ENCODE peak calls at places on chromosomes 5 and 9, in four cellular contexts. M, Q, A and Y are unnamed samples.

GRCh38 chr5:67998709-67999251 is 216.8 kb upstream of the PIK3R1 start:
- DNase-seq in A (peak), M (no peak), Q (peak), Y (peak)

GRCh38 chr9:75183293-75183692 is 95.0 kb downstream of the OSTF1 start:
- DNase-seq in Q (no peak), M (no peak), A (no peak), Y (no peak)

GRCh38 chr9:95923794-95924193 is 48.3 kb downstream of the ERCC6L2 start:
- DNase-seq in A (no peak), Q (no peak), M (no peak), Y (no peak)

GRCh38 chr9:10612649-10613398 is at the start of gene PTPRD:
- DNase-seq in M (peak), A (no peak), Q (peak), Y (peak)

GRCh38 chr5:5537426-5537825 is 114.9 kb downstream of the ICE1 start:
- DNase-seq in A (no peak), M (no peak), Q (no peak), Y (no peak)

GRCh38 chr9:3018691-3019230 is 174.9 kb upstream of the PUM3 start:
- DNase-seq in A (no peak), M (no peak), Q (no peak), Y (no peak)

GRCh38 chr5:108655750-108656450 is 91.8 kb upstream of the FER start:
- DNase-seq in Q (no peak), M (no peak), A (no peak), Y (no peak)

GRCh38 chr5:1366514-1366913 is 21.6 kb upstream of the CLPTM1L start:
- DNase-seq in A (no peak), Q (peak), M (no peak), Y (no peak)

GRCh38 chr5:139181835-139182452 is 16.2 kb downstream of the SIL1 start:
- DNase-seq in A (no peak), M (no peak), Q (no peak), Y (no peak)

GRCh38 chr9:123763910-123764588 is 165.9 kb downstream of the DENND1A start:
- DNase-seq in M (no peak), A (no peak), Q (no peak), Y (no peak)

GRCh38 chr5:87243161-87243877 is 24.4 kb upstream of the RASA1 start:
- DNase-seq in Q (no peak), M (no peak), A (no peak), Y (no peak)

GRCh38 chr9:18330736-18331335 is 143.1 kb upstream of the ADAMTSL1 start:
- DNase-seq in Q (no peak), M (no peak), A (no peak), Y (no peak)

GRCh38 chr9:36161187-36161586 is 8.0 kb upstream of the CCIN start:
- DNase-seq in Q (no peak), M (no peak), A (no peak), Y (no peak)

GRCh38 chr5:138936-139335 is 47.0 kb downstream of the PLEKHG4B start:
- DNase-seq in Q (no peak), M (no peak), A (no peak), Y (no peak)

GRCh38 chr9:21317956-21318923 is 13.1 kb upstream of the IFNA5 start:
- DNase-seq in Q (no peak), M (no peak), A (no peak), Y (no peak)

GRCh38 chr5:120803282-120803681 is 339.2 kb downstream of the PRR16 start:
- DNase-seq in M (no peak), Q (no peak), A (no peak), Y (no peak)

GRCh38 chr5:69485471-69485870 is 7.1 kb upstream of the OCLN start:
- DNase-seq in Q (no peak), M (no peak), A (no peak), Y (no peak)

GRCh38 chr5:113271753-113272454 is 162.9 kb downstream of the TSSK1B start:
- DNase-seq in M (no peak), Q (no peak), A (no peak), Y (no peak)

GRCh38 chr9:71812385-71812784 is 44.1 kb upstream of the CEMIP2 start:
- DNase-seq in A (peak), Q (no peak), M (peak), Y (no peak)

GRCh38 chr9:84697494-84698114 is 28.1 kb downstream of the NTRK2 start:
- DNase-seq in M (peak), A (peak), Q (peak), Y (peak)

GRCh38 chr9:72646061-72646460 is 124.7 kb downstream of the TMC1 start:
- DNase-seq in Q (no peak), M (no peak), A (no peak), Y (no peak)

GRCh38 chr9:114911167-114911821 is 19.1 kb downstream of the TNFSF8 start:
- DNase-seq in Q (no peak), M (no peak), A (no peak), Y (no peak)

GRCh38 chr5:111792659-111793058 is 35.7 kb upstream of the NREP start:
- DNase-seq in Q (no peak), M (no peak), A (no peak), Y (no peak)

GRCh38 chr9:83062011-83062652 is 810 bp downstream of the RASEF start:
- DNase-seq in M (no peak), A (peak), Q (no peak), Y (peak)

DNA sequence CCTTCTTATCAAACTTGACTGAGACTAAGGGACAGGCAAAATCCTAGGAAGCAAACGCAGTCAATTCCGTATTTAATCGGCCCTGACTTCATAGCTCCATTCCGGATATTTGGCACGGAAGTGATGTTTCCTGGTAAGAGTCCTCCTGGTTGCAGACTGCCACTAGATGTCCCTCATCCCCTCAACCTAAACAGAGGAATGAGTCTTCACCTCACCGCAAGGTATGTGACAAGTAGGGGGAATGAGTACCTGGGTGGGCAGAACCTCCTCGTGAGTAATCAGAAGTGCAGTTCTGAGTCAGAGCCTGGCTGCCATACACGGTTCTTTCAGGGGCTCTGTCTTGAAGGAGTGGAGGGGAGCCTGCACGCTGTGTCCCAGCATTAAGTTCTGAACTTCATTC is 173.6 kb downstream of the MUSK start:
- DNase-seq in A (no peak), M (no peak), Q (no peak), Y (no peak)
- TF ChIP-seq CTCF in A (no peak), M (no peak), Q (no peak), Y (no peak)

GRCh38 chr5:76406014-76406413 is 2.9 kb downstream of the IQGAP2 start:
- DNase-seq in Q (no peak), M (no peak), A (no peak), Y (no peak)
- H3K4me3 ChIP-seq in Q (no peak), M (no peak), A (no peak), Y (no peak)

GRCh38 chr5:19179561-19179960 is 808.4 kb downstream of the CDH18 start:
- DNase-seq in Q (no peak), M (no peak), A (no peak), Y (no peak)
- H3K27ac ChIP-seq in Q (no peak), M (no peak), A (no peak), Y (no peak)

GRCh38 chr9:127887792-127888191 is 10.3 kb upstream of the AK1 start:
- DNase-seq in Q (no peak), A (no peak), M (no peak), Y (no peak)
- TF ChIP-seq CTCF in Q (no peak), A (no peak), M (no peak), Y (no peak)

GRCh38 chr5:59126665-59127354 is 543.9 kb downstream of the RAB3C start:
- DNase-seq in Q (no peak), M (no peak), A (no peak), Y (no peak)
- H3K4me3 ChIP-seq in Q (no peak), M (peak), A (peak), Y (peak)

GRCh38 chr5:82111191-82111590 is 139.4 kb downstream of the ATG10 start:
- DNase-seq in M (no peak), Q (no peak), A (no peak), Y (no peak)

GRCh38 chr5:82119889-82120288 is 148.1 kb downstream of the ATG10 start:
- DNase-seq in Q (no peak), A (no peak), M (no peak), Y (no peak)

GRCh38 chr5:82115858-82116257 is 144.0 kb downstream of the ATG10 start:
- DNase-seq in A (no peak), Q (no peak), M (no peak), Y (no peak)
- H3K27ac ChIP-seq in A (no peak), Q (no peak), M (no peak), Y (no peak)

DNA sequence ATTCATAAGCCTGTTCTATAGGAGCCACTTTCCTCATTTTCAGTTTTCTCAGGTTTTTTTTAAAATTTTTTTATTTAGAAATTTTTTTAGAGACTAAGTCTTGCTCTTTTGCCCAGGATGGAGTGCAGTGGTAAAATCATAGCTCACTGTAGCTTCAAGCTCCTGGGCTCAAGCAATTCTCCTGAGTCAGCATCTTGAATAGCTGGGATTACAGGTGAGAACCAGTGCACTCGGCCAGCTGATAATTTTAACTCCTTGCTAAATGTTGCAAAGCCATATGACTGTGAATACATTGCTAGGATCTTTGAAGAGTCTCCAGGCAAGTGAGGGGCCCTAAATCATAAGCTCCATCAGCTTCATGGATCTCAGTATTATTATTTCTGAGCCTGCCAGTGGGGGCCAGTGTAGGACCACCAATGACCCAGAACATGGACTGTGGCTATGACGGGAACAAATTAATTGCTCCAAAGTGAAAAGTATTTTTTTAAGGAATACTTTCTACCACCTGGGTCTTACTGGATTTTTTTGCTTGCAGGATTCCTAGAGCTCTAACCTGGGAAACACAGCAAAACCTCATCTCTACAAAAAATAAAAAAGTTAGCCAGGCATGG is 5.7 kb upstream of the GAPVD1 start:
- DNase-seq in M (no peak), A (no peak), Q (peak), Y (no peak)
- TF ChIP-seq CTCF in M (peak), A (no peak), Q (no peak), Y (peak)

DNA sequence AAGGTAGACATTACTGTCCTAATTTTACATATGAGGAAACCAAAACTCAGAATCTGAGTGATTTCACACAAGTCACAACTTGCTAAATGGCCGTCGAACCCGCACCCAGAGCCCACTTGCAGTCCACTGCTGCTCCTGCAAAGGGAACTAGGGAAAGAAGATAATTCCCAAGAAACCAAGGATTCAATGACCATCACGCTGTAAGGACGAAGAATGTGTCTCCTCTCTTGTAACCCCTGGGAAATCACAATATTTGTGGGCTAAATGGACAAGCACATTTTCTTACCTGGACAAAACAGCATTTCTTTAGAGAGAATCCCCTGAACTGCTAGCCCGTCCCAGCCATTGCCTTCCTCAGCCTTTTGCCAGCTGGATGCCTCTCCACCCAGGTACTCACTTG is 2.4 kb downstream of the RPS14 start:
- DNase-seq in M (no peak), A (no peak), Q (no peak), Y (no peak)
- H3K4me3 ChIP-seq in M (no peak), A (no peak), Q (no peak), Y (no peak)

GRCh38 chr9:130002320-130002719 is 40.7 kb downstream of the FNBP1 start:
- DNase-seq in Q (no peak), M (no peak), A (no peak), Y (no peak)
- H3K27ac ChIP-seq in Q (no peak), M (no peak), A (no peak), Y (no peak)